ENCODE peak calls at places on chromosomes 2 and 18, in six cellular contexts. J, U, N, A, K and W are unnamed samples.
A peak's percentile ranks its signal among the peaks of the same experiment; 100 is the strongest.

GRCh38 chr2:214011676-214012075 is 399.2 kb upstream of the VWC2L start:
- DNase-seq in J (no peak), U (no peak), N (no peak), A (no peak), K (no peak), W (no peak)

GRCh38 chr2:240554767-240555493 is 2.9 kb downstream of the ANKMY1 start:
- DNase-seq in J (no peak), U (no peak), N (no peak), A (no peak), K (no peak), W (no peak)

GRCh38 chr2:192194866-192195547 is at the start of gene TMEFF2:
- DNase-seq in J (peak; percentile 80), U (peak; percentile 100), N (peak; percentile 77), A (peak; percentile 26), K (peak; percentile 44), W (peak; percentile 98)

GRCh38 chr2:133787651-133788050 is 219.4 kb upstream of the NCKAP5 start:
- DNase-seq in J (no peak), U (no peak), N (no peak), A (no peak), K (no peak), W (no peak)

GRCh38 chr18:37584952-37585695 is 19.5 kb upstream of the CELF4 start:
- DNase-seq in J (no peak), U (no peak), N (no peak), A (no peak), K (no peak), W (no peak)

GRCh38 chr2:9206991-9207640 is 504 bp downstream of the ASAP2 start:
- DNase-seq in J (peak; percentile 32), U (no peak), N (no peak), A (no peak), K (peak; percentile 11), W (no peak)

GRCh38 chr2:128378231-128379020 is 59.8 kb upstream of the HS6ST1 start:
- DNase-seq in J (no peak), U (no peak), N (peak; percentile 65), A (no peak), K (no peak), W (no peak)

GRCh38 chr2:51505533-51505932 is 473.6 kb upstream of the NRXN1 start:
- DNase-seq in J (no peak), U (no peak), N (no peak), A (no peak), K (no peak), W (no peak)

GRCh38 chr2:20478961-20479360 is 32.1 kb downstream of the RHOB start:
- DNase-seq in J (no peak), U (no peak), N (peak; percentile 38), A (no peak), K (no peak), W (no peak)

GRCh38 chr2:186570587-186570986 is 19.3 kb upstream of the ITGAV start:
- DNase-seq in J (peak; percentile 88), U (no peak), N (no peak), A (no peak), K (no peak), W (no peak)

GRCh38 chr2:20992201-20992711 is 51.6 kb downstream of the APOB start:
- DNase-seq in J (peak; percentile 58), U (no peak), N (no peak), A (no peak), K (no peak), W (no peak)

GRCh38 chr2:110807520-110807919 is 75.1 kb downstream of the ACOXL start:
- DNase-seq in J (peak; percentile 9), U (no peak), N (no peak), A (no peak), K (no peak), W (no peak)

GRCh38 chr2:95004702-95005101 is 20.8 kb upstream of the MAL start:
- DNase-seq in J (peak; percentile 24), U (no peak), N (no peak), A (no peak), K (no peak), W (no peak)

GRCh38 chr18:78899241-78899640 is 80.4 kb upstream of the SALL3 start:
- DNase-seq in J (no peak), U (no peak), N (no peak), A (no peak), K (no peak), W (no peak)

GRCh38 chr2:233489666-233490065 is 76.9 kb downstream of the USP40 start:
- DNase-seq in J (no peak), U (no peak), N (no peak), A (no peak), K (no peak), W (no peak)

GRCh38 chr2:85523906-85524566 is 14.9 kb upstream of the MAT2A start:
- DNase-seq in J (peak; percentile 34), U (peak; percentile 31), N (peak; percentile 9), A (no peak), K (no peak), W (no peak)

GRCh38 chr2:66717491-66717890 is 282.6 kb downstream of the MEIS1 start:
- DNase-seq in J (no peak), U (no peak), N (no peak), A (no peak), K (no peak), W (no peak)

GRCh38 chr2:9139491-9140443 is 66.8 kb upstream of the ASAP2 start:
- DNase-seq in J (peak; percentile 44), U (peak; percentile 76), N (peak; percentile 80), A (peak; percentile 45), K (peak; percentile 64), W (no peak)

GRCh38 chr2:96831679-96832078 is 12.1 kb downstream of the ANKRD23 start:
- DNase-seq in J (no peak), U (no peak), N (no peak), A (no peak), K (no peak), W (no peak)

GRCh38 chr18:8478166-8478967 is 130.9 kb upstream of the RAB12 start:
- DNase-seq in J (peak; percentile 37), U (no peak), N (no peak), A (peak; percentile 36), K (peak; percentile 73), W (no peak)

GRCh38 chr2:134949966-134950708 is 31.5 kb downstream of the CCNT2 start:
- DNase-seq in J (no peak), U (no peak), N (no peak), A (no peak), K (no peak), W (no peak)

GRCh38 chr2:98334439-98335078 is 11.7 kb upstream of the CNGA3 start:
- DNase-seq in J (peak; percentile 93), U (no peak), N (no peak), A (no peak), K (no peak), W (no peak)

GRCh38 chr2:61660511-61661388 is 122.6 kb upstream of the XPO1 start:
- DNase-seq in J (no peak), U (no peak), N (no peak), A (no peak), K (no peak), W (no peak)

GRCh38 chr18:9653390-9653789 is 39.0 kb upstream of the PPP4R1 start:
- DNase-seq in J (peak; percentile 74), U (peak; percentile 51), N (peak; percentile 71), A (no peak), K (no peak), W (peak; percentile 78)

GRCh38 chr2:26172866-26173595 is at the start of gene GAREM2:
- DNase-seq in J (no peak), U (no peak), N (no peak), A (no peak), K (no peak), W (no peak)

GRCh38 chr2:113225505-113226259 is 51.9 kb downstream of the PSD4 start:
- DNase-seq in J (peak; percentile 97), U (no peak), N (no peak), A (no peak), K (no peak), W (peak; percentile 25)

GRCh38 chr2:72148391-72148974 is 821 bp upstream of the CYP26B1 start:
- DNase-seq in J (peak; percentile 15), U (no peak), N (peak; percentile 55), A (no peak), K (no peak), W (no peak)

GRCh38 chr18:80112623-80113248 is 3.7 kb downstream of the ADNP2 start:
- DNase-seq in J (peak; percentile 9), U (no peak), N (no peak), A (no peak), K (no peak), W (no peak)

GRCh38 chr18:2897015-2897414 is 50.2 kb downstream of the EMILIN2 start:
- DNase-seq in J (no peak), U (no peak), N (no peak), A (no peak), K (no peak), W (no peak)

GRCh38 chr2:218888341-218888740 is 7.7 kb downstream of the WNT10A start:
- DNase-seq in J (no peak), U (no peak), N (no peak), A (no peak), K (no peak), W (no peak)

GRCh38 chr18:59540819-59541218 is 156.4 kb downstream of the CCBE1 start:
- DNase-seq in J (no peak), U (no peak), N (no peak), A (no peak), K (no peak), W (no peak)

GRCh38 chr2:151905963-151906632 is 77.9 kb upstream of the ARL5A start:
- DNase-seq in J (no peak), U (no peak), N (no peak), A (no peak), K (peak; percentile 40), W (no peak)

GRCh38 chr2:176356251-176356650 is 87.0 kb downstream of the MTX2 start:
- DNase-seq in J (no peak), U (no peak), N (no peak), A (no peak), K (no peak), W (no peak)

GRCh38 chr2:37052600-37053332 is 31.4 kb downstream of the HEATR5B start:
- DNase-seq in J (no peak), U (no peak), N (no peak), A (no peak), K (no peak), W (no peak)

GRCh38 chr2:29129586-29130281 is 14.5 kb downstream of the CLIP4 start:
- DNase-seq in J (no peak), U (no peak), N (no peak), A (no peak), K (no peak), W (no peak)

GRCh38 chr2:241074065-241074818 is 27.8 kb downstream of the MTERF4 start:
- DNase-seq in J (no peak), U (no peak), N (no peak), A (no peak), K (no peak), W (no peak)

GRCh38 chr2:149191915-149192314 is 138.5 kb upstream of the LYPD6 start:
- DNase-seq in J (no peak), U (no peak), N (no peak), A (no peak), K (no peak), W (no peak)